ENCODE peak calls at places on chromosomes 11 and 22, in nine cellular contexts. V is fibroblast of mammary gland, P is choroid plexus epithelial cell, O is NCI-H1092, Y is type B pancreatic cell, L is HS-5, Q is NCI-H748 treated with DMSO at 0.1 percent for 48 hours, Z is PC-9, C is EL. X is an unnamed sample.

GRCh38 chr22:47032956-47033647 is 270.7 kb downstream of the TBC1D22A start:
- DNase-seq in V (no peak), P (no peak), O (no peak), Y (no peak), L (no peak), Q (no peak), Z (no peak), C (no peak), X (no peak)

GRCh38 chr22:19175602-19176174 is 2.8 kb downstream of the SLC25A1 start:
- DNase-seq in V (no peak), P (no peak), O (no peak), Y (no peak), L (no peak), Q (no peak), Z (no peak), C (no peak), X (no peak)

GRCh38 chr11:114183041-114183511 is 113.1 kb upstream of the NNMT start:
- DNase-seq in V (peak), P (no peak), O (no peak), Y (no peak), L (no peak), Q (no peak), Z (no peak), C (no peak), X (no peak)

GRCh38 chr22:32815059-32815458 is 13.6 kb downstream of the TIMP3 start:
- DNase-seq in V (no peak), P (no peak), O (no peak), Y (no peak), L (no peak), Q (no peak), Z (no peak), C (no peak), X (no peak)

GRCh38 chr11:46381836-46382643 is 571 bp downstream of the MDK start:
- DNase-seq in V (no peak), P (no peak), O (no peak), Y (no peak), L (no peak), Q (no peak), Z (no peak), C (peak), X (no peak)

GRCh38 chr11:119706887-119707286 is 22.1 kb downstream of the NECTIN1 start:
- DNase-seq in V (no peak), P (no peak), O (no peak), Y (no peak), L (no peak), Q (no peak), Z (no peak), C (no peak), X (no peak)

GRCh38 chr22:16774911-16775529 is 50.2 kb downstream of the XKR3 start:
- DNase-seq in V (peak), P (no peak), O (no peak), Y (no peak), L (peak), Q (no peak), Z (no peak), C (no peak), X (no peak)

GRCh38 chr22:39574779-39575551 is 4.4 kb downstream of the CACNA1I start:
- DNase-seq in V (peak), P (peak), O (no peak), Y (no peak), L (peak), Q (no peak), Z (peak), C (peak), X (peak)

GRCh38 chr11:125001073-125001764 is 47.2 kb downstream of the CCDC15 start:
- DNase-seq in V (peak), P (peak), O (no peak), Y (no peak), L (no peak), Q (no peak), Z (no peak), C (no peak), X (peak)

GRCh38 chr11:23353611-23354010 is 493.3 kb upstream of the CCDC179 start:
- DNase-seq in V (no peak), P (no peak), O (no peak), Y (no peak), L (no peak), Q (no peak), Z (no peak), C (no peak), X (peak)

GRCh38 chr11:73275381-73275750 is 3.2 kb downstream of the P2RY6 start:
- DNase-seq in V (no peak), P (no peak), O (no peak), Y (no peak), L (no peak), Q (no peak), Z (peak), C (no peak), X (no peak)

GRCh38 chr11:61752117-61752924 is at the start of gene MYRF:
- DNase-seq in V (peak), P (no peak), O (no peak), Y (peak), L (no peak), Q (no peak), Z (no peak), C (peak), X (no peak)

GRCh38 chr11:47659273-47659672 is 16.9 kb upstream of the MTCH2 start:
- DNase-seq in V (no peak), P (no peak), O (no peak), Y (no peak), L (no peak), Q (no peak), Z (no peak), C (no peak), X (no peak)

GRCh38 chr11:114135737-114136151 is 76.2 kb downstream of the ZBTB16 start:
- DNase-seq in V (no peak), P (peak), O (no peak), Y (no peak), L (no peak), Q (no peak), Z (no peak), C (peak), X (peak)

GRCh38 chr11:86676533-86677154 is 4.2 kb upstream of the ME3 start:
- DNase-seq in V (no peak), P (no peak), O (no peak), Y (no peak), L (no peak), Q (no peak), Z (no peak), C (peak), X (no peak)

GRCh38 chr11:29564501-29564900 is 452.3 kb downstream of the KCNA4 start:
- DNase-seq in V (no peak), P (no peak), O (no peak), Y (no peak), L (no peak), Q (no peak), Z (no peak), C (no peak), X (no peak)

GRCh38 chr22:27842236-27842993 is 40.9 kb upstream of the MN1 start:
- DNase-seq in V (no peak), P (no peak), O (no peak), Y (peak), L (no peak), Q (no peak), Z (no peak), C (no peak), X (no peak)

GRCh38 chr11:35146074-35146521 is 7.1 kb downstream of the CD44 start:
- DNase-seq in V (no peak), P (no peak), O (no peak), Y (no peak), L (no peak), Q (no peak), Z (peak), C (no peak), X (no peak)

GRCh38 chr11:18383388-18384156 is 10.8 kb upstream of the LDHA start:
- DNase-seq in V (peak), P (peak), O (peak), Y (no peak), L (peak), Q (no peak), Z (peak), C (peak), X (peak)

GRCh38 chr22:34696557-34696956 is 369.4 kb upstream of the ISX start:
- DNase-seq in V (no peak), P (no peak), O (no peak), Y (no peak), L (no peak), Q (no peak), Z (no peak), C (no peak), X (no peak)

GRCh38 chr11:58188770-58189169 is at the start of gene OR9Q2:
- DNase-seq in V (no peak), P (no peak), O (no peak), Y (no peak), L (no peak), Q (no peak), Z (no peak), C (no peak), X (no peak)

GRCh38 chr11:105719073-105719846 is 109.4 kb downstream of the GRIA4 start:
- DNase-seq in V (no peak), P (peak), O (peak), Y (no peak), L (peak), Q (peak), Z (peak), C (peak), X (peak)

GRCh38 chr11:66920978-66921784 is 37.0 kb downstream of the PC start:
- DNase-seq in V (no peak), P (no peak), O (no peak), Y (no peak), L (no peak), Q (no peak), Z (no peak), C (no peak), X (no peak)

GRCh38 chr22:19374410-19374809 is 57.1 kb downstream of the HIRA start:
- DNase-seq in V (no peak), P (no peak), O (no peak), Y (no peak), L (no peak), Q (no peak), Z (no peak), C (no peak), X (no peak)

GRCh38 chr22:17767236-17768065 is 6.8 kb downstream of the BID start:
- DNase-seq in V (no peak), P (no peak), O (no peak), Y (no peak), L (no peak), Q (no peak), Z (no peak), C (no peak), X (no peak)

GRCh38 chr11:130114281-130114680 is 44.6 kb downstream of the APLP2 start:
- DNase-seq in V (no peak), P (no peak), O (no peak), Y (no peak), L (no peak), Q (no peak), Z (no peak), C (no peak), X (no peak)